ENCODE peak calls at places on chromosome 5, in nine cellular contexts. One of them, this sample, is unnamed.

GRCh38 chr5:150523472-150524350 is 15.8 kb downstream of the NDST1 start:
- DNase-seq in HuH-7.5: peak; percentile 47
- DNase-seq in activated CD4-positive, alpha-beta memory T cell treated with anti-CD3 and anti-CD28 coated beads for 36 hours: peak; percentile 15
- DNase-seq in stimulated activated CD4-positive, alpha-beta T cell treated with anti-CD3 and anti-CD28 coated beads, Interleukin-1b, Interleukin-23, amount 100 ng/mL, for 4 hours: no peak
- DNase-seq in activated naive CD4-positive, alpha-beta T cell: no peak
- DNase-seq in mesendoderm: peak; percentile 85
- DNase-seq in SW 1271: no peak
- DNase-seq in Ammon's horn: peak; percentile 92
- DNase-seq in spleen: no peak
- DNase-seq in this sample: peak; percentile 75

GRCh38 chr5:151570512-151571269 is 20.4 kb downstream of the FAT2 start:
- DNase-seq in HuH-7.5: no peak
- DNase-seq in activated CD4-positive, alpha-beta memory T cell treated with anti-CD3 and anti-CD28 coated beads for 36 hours: no peak
- DNase-seq in stimulated activated CD4-positive, alpha-beta T cell treated with anti-CD3 and anti-CD28 coated beads, Interleukin-1b, Interleukin-23, amount 100 ng/mL, for 4 hours: no peak
- DNase-seq in activated naive CD4-positive, alpha-beta T cell: no peak
- DNase-seq in mesendoderm: peak; percentile 73
- DNase-seq in SW 1271: no peak
- DNase-seq in Ammon's horn: no peak
- DNase-seq in spleen: no peak
- DNase-seq in this sample: no peak

GRCh38 chr5:54774281-54775171 is 210.9 kb downstream of the ESM1 start:
- DNase-seq in HuH-7.5: no peak
- DNase-seq in activated CD4-positive, alpha-beta memory T cell treated with anti-CD3 and anti-CD28 coated beads for 36 hours: no peak
- DNase-seq in stimulated activated CD4-positive, alpha-beta T cell treated with anti-CD3 and anti-CD28 coated beads, Interleukin-1b, Interleukin-23, amount 100 ng/mL, for 4 hours: no peak
- DNase-seq in activated naive CD4-positive, alpha-beta T cell: no peak
- DNase-seq in mesendoderm: peak; percentile 90
- DNase-seq in SW 1271: no peak
- DNase-seq in Ammon's horn: no peak
- DNase-seq in spleen: peak; percentile 79
- DNase-seq in this sample: no peak

GRCh38 chr5:111869681-111870080 is 112.7 kb upstream of the NREP start:
- DNase-seq in HuH-7.5: no peak
- DNase-seq in activated CD4-positive, alpha-beta memory T cell treated with anti-CD3 and anti-CD28 coated beads for 36 hours: no peak
- DNase-seq in stimulated activated CD4-positive, alpha-beta T cell treated with anti-CD3 and anti-CD28 coated beads, Interleukin-1b, Interleukin-23, amount 100 ng/mL, for 4 hours: no peak
- DNase-seq in activated naive CD4-positive, alpha-beta T cell: no peak
- DNase-seq in mesendoderm: no peak
- DNase-seq in SW 1271: no peak
- DNase-seq in Ammon's horn: no peak
- DNase-seq in spleen: no peak
- DNase-seq in this sample: no peak

GRCh38 chr5:172932313-172933017 is 26.8 kb upstream of the RPL26L1 start:
- DNase-seq in HuH-7.5: peak; percentile 77
- DNase-seq in activated CD4-positive, alpha-beta memory T cell treated with anti-CD3 and anti-CD28 coated beads for 36 hours: peak; percentile 82
- DNase-seq in stimulated activated CD4-positive, alpha-beta T cell treated with anti-CD3 and anti-CD28 coated beads, Interleukin-1b, Interleukin-23, amount 100 ng/mL, for 4 hours: peak; percentile 65
- DNase-seq in activated naive CD4-positive, alpha-beta T cell: peak; percentile 61
- DNase-seq in mesendoderm: peak; percentile 57
- DNase-seq in SW 1271: no peak
- DNase-seq in Ammon's horn: peak; percentile 82
- DNase-seq in spleen: peak; percentile 96
- DNase-seq in this sample: no peak

GRCh38 chr5:160118349-160119141 is 705 bp downstream of the PWWP2A start:
- DNase-seq in HuH-7.5: peak; percentile 55
- DNase-seq in activated CD4-positive, alpha-beta memory T cell treated with anti-CD3 and anti-CD28 coated beads for 36 hours: peak; percentile 51
- DNase-seq in stimulated activated CD4-positive, alpha-beta T cell treated with anti-CD3 and anti-CD28 coated beads, Interleukin-1b, Interleukin-23, amount 100 ng/mL, for 4 hours: peak; percentile 51
- DNase-seq in activated naive CD4-positive, alpha-beta T cell: peak; percentile 52
- DNase-seq in mesendoderm: peak; percentile 23
- DNase-seq in SW 1271: no peak
- DNase-seq in Ammon's horn: peak; percentile 28
- DNase-seq in spleen: peak; percentile 93
- DNase-seq in this sample: no peak

GRCh38 chr5:150024241-150024984 is 23.9 kb downstream of the HMGXB3 start:
- DNase-seq in HuH-7.5: no peak
- DNase-seq in activated CD4-positive, alpha-beta memory T cell treated with anti-CD3 and anti-CD28 coated beads for 36 hours: no peak
- DNase-seq in stimulated activated CD4-positive, alpha-beta T cell treated with anti-CD3 and anti-CD28 coated beads, Interleukin-1b, Interleukin-23, amount 100 ng/mL, for 4 hours: no peak
- DNase-seq in activated naive CD4-positive, alpha-beta T cell: no peak
- DNase-seq in mesendoderm: no peak
- DNase-seq in SW 1271: no peak
- DNase-seq in Ammon's horn: no peak
- DNase-seq in spleen: no peak
- DNase-seq in this sample: no peak

GRCh38 chr5:131436081-131436480 is 172.2 kb downstream of the CDC42SE2 start:
- DNase-seq in HuH-7.5: no peak
- DNase-seq in activated CD4-positive, alpha-beta memory T cell treated with anti-CD3 and anti-CD28 coated beads for 36 hours: no peak
- DNase-seq in stimulated activated CD4-positive, alpha-beta T cell treated with anti-CD3 and anti-CD28 coated beads, Interleukin-1b, Interleukin-23, amount 100 ng/mL, for 4 hours: no peak
- DNase-seq in activated naive CD4-positive, alpha-beta T cell: no peak
- DNase-seq in mesendoderm: no peak
- DNase-seq in SW 1271: no peak
- DNase-seq in Ammon's horn: peak; percentile 39
- DNase-seq in spleen: no peak
- DNase-seq in this sample: no peak

GRCh38 chr5:139747583-139748504 is 47.8 kb upstream of the PSD2 start:
- DNase-seq in HuH-7.5: no peak
- DNase-seq in activated CD4-positive, alpha-beta memory T cell treated with anti-CD3 and anti-CD28 coated beads for 36 hours: peak; percentile 76
- DNase-seq in stimulated activated CD4-positive, alpha-beta T cell treated with anti-CD3 and anti-CD28 coated beads, Interleukin-1b, Interleukin-23, amount 100 ng/mL, for 4 hours: no peak
- DNase-seq in activated naive CD4-positive, alpha-beta T cell: peak; percentile 7
- DNase-seq in mesendoderm: peak; percentile 65
- DNase-seq in SW 1271: no peak
- DNase-seq in Ammon's horn: peak; percentile 60
- DNase-seq in spleen: peak; percentile 86
- DNase-seq in this sample: no peak

GRCh38 chr5:154654484-154655375 is 100.4 kb upstream of the LARP1 start:
- DNase-seq in HuH-7.5: no peak
- DNase-seq in activated CD4-positive, alpha-beta memory T cell treated with anti-CD3 and anti-CD28 coated beads for 36 hours: no peak
- DNase-seq in stimulated activated CD4-positive, alpha-beta T cell treated with anti-CD3 and anti-CD28 coated beads, Interleukin-1b, Interleukin-23, amount 100 ng/mL, for 4 hours: no peak
- DNase-seq in activated naive CD4-positive, alpha-beta T cell: no peak
- DNase-seq in mesendoderm: no peak
- DNase-seq in SW 1271: no peak
- DNase-seq in Ammon's horn: no peak
- DNase-seq in spleen: no peak
- DNase-seq in this sample: no peak

GRCh38 chr5:171801-172331 is 19.4 kb upstream of the LRRC14B start:
- DNase-seq in HuH-7.5: no peak
- DNase-seq in activated CD4-positive, alpha-beta memory T cell treated with anti-CD3 and anti-CD28 coated beads for 36 hours: peak; percentile 5
- DNase-seq in stimulated activated CD4-positive, alpha-beta T cell treated with anti-CD3 and anti-CD28 coated beads, Interleukin-1b, Interleukin-23, amount 100 ng/mL, for 4 hours: no peak
- DNase-seq in activated naive CD4-positive, alpha-beta T cell: no peak
- DNase-seq in mesendoderm: no peak
- DNase-seq in SW 1271: no peak
- DNase-seq in Ammon's horn: no peak
- DNase-seq in spleen: peak; percentile 66
- DNase-seq in this sample: no peak

GRCh38 chr5:39080597-39081204 is 6.5 kb upstream of the RICTOR start:
- DNase-seq in HuH-7.5: peak; percentile 53
- DNase-seq in activated CD4-positive, alpha-beta memory T cell treated with anti-CD3 and anti-CD28 coated beads for 36 hours: peak; percentile 55
- DNase-seq in stimulated activated CD4-positive, alpha-beta T cell treated with anti-CD3 and anti-CD28 coated beads, Interleukin-1b, Interleukin-23, amount 100 ng/mL, for 4 hours: no peak
- DNase-seq in activated naive CD4-positive, alpha-beta T cell: no peak
- DNase-seq in mesendoderm: peak; percentile 75
- DNase-seq in SW 1271: peak; percentile 19
- DNase-seq in Ammon's horn: peak; percentile 85
- DNase-seq in spleen: no peak
- DNase-seq in this sample: no peak

GRCh38 chr5:132807163-132807838 is 5.8 kb upstream of the SOWAHA start:
- DNase-seq in HuH-7.5: peak; percentile 65
- DNase-seq in activated CD4-positive, alpha-beta memory T cell treated with anti-CD3 and anti-CD28 coated beads for 36 hours: no peak
- DNase-seq in stimulated activated CD4-positive, alpha-beta T cell treated with anti-CD3 and anti-CD28 coated beads, Interleukin-1b, Interleukin-23, amount 100 ng/mL, for 4 hours: no peak
- DNase-seq in activated naive CD4-positive, alpha-beta T cell: no peak
- DNase-seq in mesendoderm: peak; percentile 77
- DNase-seq in SW 1271: no peak
- DNase-seq in Ammon's horn: peak; percentile 80
- DNase-seq in spleen: peak; percentile 45
- DNase-seq in this sample: no peak

GRCh38 chr5:150166193-150167162 is at the start of gene CDX1:
- DNase-seq in HuH-7.5: no peak
- DNase-seq in activated CD4-positive, alpha-beta memory T cell treated with anti-CD3 and anti-CD28 coated beads for 36 hours: no peak
- DNase-seq in stimulated activated CD4-positive, alpha-beta T cell treated with anti-CD3 and anti-CD28 coated beads, Interleukin-1b, Interleukin-23, amount 100 ng/mL, for 4 hours: no peak
- DNase-seq in activated naive CD4-positive, alpha-beta T cell: no peak
- DNase-seq in mesendoderm: peak; percentile 29
- DNase-seq in SW 1271: no peak
- DNase-seq in Ammon's horn: no peak
- DNase-seq in spleen: no peak
- DNase-seq in this sample: no peak

GRCh38 chr5:150137997-150138396 is 17.6 kb downstream of the PDGFRB start:
- DNase-seq in HuH-7.5: no peak
- DNase-seq in activated CD4-positive, alpha-beta memory T cell treated with anti-CD3 and anti-CD28 coated beads for 36 hours: no peak
- DNase-seq in stimulated activated CD4-positive, alpha-beta T cell treated with anti-CD3 and anti-CD28 coated beads, Interleukin-1b, Interleukin-23, amount 100 ng/mL, for 4 hours: no peak
- DNase-seq in activated naive CD4-positive, alpha-beta T cell: no peak
- DNase-seq in mesendoderm: no peak
- DNase-seq in SW 1271: no peak
- DNase-seq in Ammon's horn: no peak
- DNase-seq in spleen: no peak
- DNase-seq in this sample: no peak

GRCh38 chr5:123119334-123119986 is 30.4 kb downstream of the PRDM6 start:
- DNase-seq in HuH-7.5: no peak
- DNase-seq in activated CD4-positive, alpha-beta memory T cell treated with anti-CD3 and anti-CD28 coated beads for 36 hours: peak; percentile 18
- DNase-seq in stimulated activated CD4-positive, alpha-beta T cell treated with anti-CD3 and anti-CD28 coated beads, Interleukin-1b, Interleukin-23, amount 100 ng/mL, for 4 hours: no peak
- DNase-seq in activated naive CD4-positive, alpha-beta T cell: no peak
- DNase-seq in mesendoderm: peak; percentile 98
- DNase-seq in SW 1271: no peak
- DNase-seq in Ammon's horn: no peak
- DNase-seq in spleen: no peak
- DNase-seq in this sample: no peak

GRCh38 chr5:75167345-75167744 is 69.3 kb downstream of the ANKRD31 start:
- DNase-seq in HuH-7.5: peak; percentile 14
- DNase-seq in activated CD4-positive, alpha-beta memory T cell treated with anti-CD3 and anti-CD28 coated beads for 36 hours: no peak
- DNase-seq in stimulated activated CD4-positive, alpha-beta T cell treated with anti-CD3 and anti-CD28 coated beads, Interleukin-1b, Interleukin-23, amount 100 ng/mL, for 4 hours: no peak
- DNase-seq in activated naive CD4-positive, alpha-beta T cell: no peak
- DNase-seq in mesendoderm: peak; percentile 75
- DNase-seq in SW 1271: peak; percentile 10
- DNase-seq in Ammon's horn: no peak
- DNase-seq in spleen: no peak
- DNase-seq in this sample: no peak

GRCh38 chr5:107286447-107287098 is 384.2 kb downstream of the EFNA5 start:
- DNase-seq in HuH-7.5: no peak
- DNase-seq in activated CD4-positive, alpha-beta memory T cell treated with anti-CD3 and anti-CD28 coated beads for 36 hours: no peak
- DNase-seq in stimulated activated CD4-positive, alpha-beta T cell treated with anti-CD3 and anti-CD28 coated beads, Interleukin-1b, Interleukin-23, amount 100 ng/mL, for 4 hours: no peak
- DNase-seq in activated naive CD4-positive, alpha-beta T cell: no peak
- DNase-seq in mesendoderm: no peak
- DNase-seq in SW 1271: no peak
- DNase-seq in Ammon's horn: no peak
- DNase-seq in spleen: no peak
- DNase-seq in this sample: no peak

GRCh38 chr5:138752951-138753793 is at the start of gene CTNNA1:
- DNase-seq in HuH-7.5: peak; percentile 71
- DNase-seq in activated CD4-positive, alpha-beta memory T cell treated with anti-CD3 and anti-CD28 coated beads for 36 hours: peak; percentile 70
- DNase-seq in stimulated activated CD4-positive, alpha-beta T cell treated with anti-CD3 and anti-CD28 coated beads, Interleukin-1b, Interleukin-23, amount 100 ng/mL, for 4 hours: peak; percentile 52
- DNase-seq in activated naive CD4-positive, alpha-beta T cell: peak; percentile 25
- DNase-seq in mesendoderm: peak; percentile 94
- DNase-seq in SW 1271: peak; percentile 40
- DNase-seq in Ammon's horn: peak; percentile 67
- DNase-seq in spleen: peak; percentile 93
- DNase-seq in this sample: peak; percentile 22

GRCh38 chr5:67235399-67236110 is 39.0 kb upstream of the CD180 start:
- DNase-seq in HuH-7.5: no peak
- DNase-seq in activated CD4-positive, alpha-beta memory T cell treated with anti-CD3 and anti-CD28 coated beads for 36 hours: no peak
- DNase-seq in stimulated activated CD4-positive, alpha-beta T cell treated with anti-CD3 and anti-CD28 coated beads, Interleukin-1b, Interleukin-23, amount 100 ng/mL, for 4 hours: no peak
- DNase-seq in activated naive CD4-positive, alpha-beta T cell: no peak
- DNase-seq in mesendoderm: no peak
- DNase-seq in SW 1271: no peak
- DNase-seq in Ammon's horn: no peak
- DNase-seq in spleen: no peak
- DNase-seq in this sample: no peak

GRCh38 chr5:57258052-57258451 is 84.2 kb downstream of the GPBP1 start:
- DNase-seq in HuH-7.5: no peak
- DNase-seq in activated CD4-positive, alpha-beta memory T cell treated with anti-CD3 and anti-CD28 coated beads for 36 hours: no peak
- DNase-seq in stimulated activated CD4-positive, alpha-beta T cell treated with anti-CD3 and anti-CD28 coated beads, Interleukin-1b, Interleukin-23, amount 100 ng/mL, for 4 hours: no peak
- DNase-seq in activated naive CD4-positive, alpha-beta T cell: no peak
- DNase-seq in mesendoderm: no peak
- DNase-seq in SW 1271: no peak
- DNase-seq in Ammon's horn: no peak
- DNase-seq in spleen: no peak
- DNase-seq in this sample: no peak

GRCh38 chr5:5886812-5887486 is 464.5 kb downstream of the ICE1 start:
- DNase-seq in HuH-7.5: peak; percentile 37
- DNase-seq in activated CD4-positive, alpha-beta memory T cell treated with anti-CD3 and anti-CD28 coated beads for 36 hours: peak; percentile 54
- DNase-seq in stimulated activated CD4-positive, alpha-beta T cell treated with anti-CD3 and anti-CD28 coated beads, Interleukin-1b, Interleukin-23, amount 100 ng/mL, for 4 hours: peak; percentile 20
- DNase-seq in activated naive CD4-positive, alpha-beta T cell: peak; percentile 2
- DNase-seq in mesendoderm: peak; percentile 23
- DNase-seq in SW 1271: no peak
- DNase-seq in Ammon's horn: no peak
- DNase-seq in spleen: peak; percentile 87
- DNase-seq in this sample: no peak

GRCh38 chr5:28281381-28281780 is 1243.0 kb upstream of the CDH9 start:
- DNase-seq in HuH-7.5: no peak
- DNase-seq in activated CD4-positive, alpha-beta memory T cell treated with anti-CD3 and anti-CD28 coated beads for 36 hours: no peak
- DNase-seq in stimulated activated CD4-positive, alpha-beta T cell treated with anti-CD3 and anti-CD28 coated beads, Interleukin-1b, Interleukin-23, amount 100 ng/mL, for 4 hours: no peak
- DNase-seq in activated naive CD4-positive, alpha-beta T cell: no peak
- DNase-seq in mesendoderm: no peak
- DNase-seq in SW 1271: no peak
- DNase-seq in Ammon's horn: no peak
- DNase-seq in spleen: no peak
- DNase-seq in this sample: peak; percentile 50

GRCh38 chr5:156094001-156094400 is 233.0 kb upstream of the SGCD start:
- DNase-seq in HuH-7.5: no peak
- DNase-seq in activated CD4-positive, alpha-beta memory T cell treated with anti-CD3 and anti-CD28 coated beads for 36 hours: no peak
- DNase-seq in stimulated activated CD4-positive, alpha-beta T cell treated with anti-CD3 and anti-CD28 coated beads, Interleukin-1b, Interleukin-23, amount 100 ng/mL, for 4 hours: no peak
- DNase-seq in activated naive CD4-positive, alpha-beta T cell: no peak
- DNase-seq in mesendoderm: peak; percentile 45
- DNase-seq in SW 1271: no peak
- DNase-seq in Ammon's horn: peak; percentile 80
- DNase-seq in spleen: no peak
- DNase-seq in this sample: no peak

GRCh38 chr5:159504857-159505304 is 174.6 kb upstream of the IL12B start:
- DNase-seq in HuH-7.5: no peak
- DNase-seq in activated CD4-positive, alpha-beta memory T cell treated with anti-CD3 and anti-CD28 coated beads for 36 hours: no peak
- DNase-seq in stimulated activated CD4-positive, alpha-beta T cell treated with anti-CD3 and anti-CD28 coated beads, Interleukin-1b, Interleukin-23, amount 100 ng/mL, for 4 hours: no peak
- DNase-seq in activated naive CD4-positive, alpha-beta T cell: no peak
- DNase-seq in mesendoderm: peak; percentile 62
- DNase-seq in SW 1271: no peak
- DNase-seq in Ammon's horn: peak; percentile 64
- DNase-seq in spleen: no peak
- DNase-seq in this sample: peak; percentile 51

GRCh38 chr5:142866563-142867275 is 96.5 kb downstream of the ARHGAP26 start:
- DNase-seq in HuH-7.5: peak; percentile 41
- DNase-seq in activated CD4-positive, alpha-beta memory T cell treated with anti-CD3 and anti-CD28 coated beads for 36 hours: peak; percentile 48
- DNase-seq in stimulated activated CD4-positive, alpha-beta T cell treated with anti-CD3 and anti-CD28 coated beads, Interleukin-1b, Interleukin-23, amount 100 ng/mL, for 4 hours: peak; percentile 4
- DNase-seq in activated naive CD4-positive, alpha-beta T cell: no peak
- DNase-seq in mesendoderm: peak; percentile 96
- DNase-seq in SW 1271: peak; percentile 19
- DNase-seq in Ammon's horn: peak; percentile 65
- DNase-seq in spleen: no peak
- DNase-seq in this sample: peak; percentile 60